ENCODE peak calls at places on chromosomes 7 and 10, in seven cellular contexts. One of them, this sample, is unnamed.

GRCh38 chr7:120995659-120996058 is 7.1 kb downstream of the CPED1 start:
- DNase-seq in HCT116: no peak
- DNase-seq in HepG2: no peak
- DNase-seq in IMR-90: no peak
- DNase-seq in H1: no peak
- DNase-seq in A549: no peak
- DNase-seq in GM12878: no peak
- DNase-seq in this sample: no peak

GRCh38 chr7:16847381-16847860 is 34.4 kb downstream of the AGR3 start:
- DNase-seq in HepG2: peak
- DNase-seq in A549: peak
- DNase-seq in IMR-90: peak
- DNase-seq in HCT116: no peak
- DNase-seq in GM12878: no peak
- DNase-seq in H1: no peak
- DNase-seq in this sample: no peak

GRCh38 chr7:127896683-127897082 is 134.6 kb downstream of the LRRC4 start:
- DNase-seq in IMR-90: no peak
- DNase-seq in HepG2: no peak
- DNase-seq in HCT116: no peak
- DNase-seq in A549: no peak
- DNase-seq in H1: no peak
- DNase-seq in GM12878: no peak
- DNase-seq in this sample: no peak

GRCh38 chr7:33678675-33679335 is 226.5 kb upstream of the BMPER start:
- DNase-seq in H1: no peak
- DNase-seq in GM12878: no peak
- DNase-seq in HepG2: no peak
- DNase-seq in HCT116: no peak
- DNase-seq in IMR-90: no peak
- DNase-seq in A549: no peak
- DNase-seq in this sample: no peak

GRCh38 chr10:50470798-50471582 is 152.8 kb downstream of the SGMS1 start:
- DNase-seq in H1: no peak
- DNase-seq in HepG2: no peak
- DNase-seq in IMR-90: peak
- DNase-seq in GM12878: no peak
- DNase-seq in HCT116: no peak
- DNase-seq in A549: no peak
- DNase-seq in this sample: no peak

GRCh38 chr10:76177945-76178344 is 746.5 kb downstream of the LRMDA start:
- DNase-seq in IMR-90: no peak
- DNase-seq in H1: no peak
- DNase-seq in HepG2: no peak
- DNase-seq in HCT116: no peak
- DNase-seq in GM12878: no peak
- DNase-seq in A549: no peak
- DNase-seq in this sample: no peak

GRCh38 chr10:11335881-11336430 is 275.5 kb downstream of the USP6NL start:
- DNase-seq in IMR-90: no peak
- DNase-seq in GM12878: no peak
- DNase-seq in HCT116: no peak
- DNase-seq in A549: no peak
- DNase-seq in HepG2: no peak
- DNase-seq in H1: no peak
- DNase-seq in this sample: no peak

GRCh38 chr7:99190359-99191009 is 17.4 kb downstream of the KPNA7 start:
- DNase-seq in HepG2: peak
- DNase-seq in HCT116: no peak
- DNase-seq in IMR-90: no peak
- DNase-seq in A549: no peak
- DNase-seq in GM12878: no peak
- DNase-seq in H1: no peak
- DNase-seq in this sample: no peak

GRCh38 chr10:113473851-113474250 is 79.0 kb upstream of the HABP2 start:
- DNase-seq in HCT116: no peak
- DNase-seq in H1: no peak
- DNase-seq in HepG2: no peak
- DNase-seq in IMR-90: no peak
- DNase-seq in GM12878: no peak
- DNase-seq in A549: no peak
- DNase-seq in this sample: no peak

GRCh38 chr7:143367972-143368371 is 5.5 kb upstream of the FAM131B start:
- DNase-seq in HCT116: peak
- DNase-seq in A549: no peak
- DNase-seq in HepG2: no peak
- DNase-seq in IMR-90: no peak
- DNase-seq in GM12878: no peak
- DNase-seq in H1: no peak
- DNase-seq in this sample: no peak

GRCh38 chr10:31034041-31034918 is 2.6 kb upstream of the ZNF438 start:
- DNase-seq in A549: no peak
- DNase-seq in HepG2: no peak
- DNase-seq in IMR-90: peak
- DNase-seq in GM12878: no peak
- DNase-seq in HCT116: no peak
- DNase-seq in H1: no peak
- DNase-seq in this sample: no peak

GRCh38 chr7:149144996-149145850 is 2.0 kb upstream of the ZNF398 start:
- DNase-seq in HepG2: no peak
- DNase-seq in HCT116: peak
- DNase-seq in IMR-90: no peak
- DNase-seq in H1: peak
- DNase-seq in GM12878: no peak
- DNase-seq in A549: no peak
- DNase-seq in this sample: peak

GRCh38 chr7:128178611-128179010 is 62.5 kb upstream of the LEP start:
- DNase-seq in HepG2: no peak
- DNase-seq in GM12878: no peak
- DNase-seq in HCT116: no peak
- DNase-seq in H1: no peak
- DNase-seq in A549: no peak
- DNase-seq in IMR-90: no peak
- DNase-seq in this sample: no peak

GRCh38 chr10:25555865-25556264 is 378.2 kb upstream of the MYO3A start:
- DNase-seq in IMR-90: no peak
- DNase-seq in A549: no peak
- DNase-seq in HCT116: no peak
- DNase-seq in H1: no peak
- DNase-seq in HepG2: no peak
- DNase-seq in GM12878: no peak
- DNase-seq in this sample: peak

GRCh38 chr10:99981581-99982199 is 28.1 kb downstream of the DNMBP start:
- DNase-seq in IMR-90: no peak
- DNase-seq in H1: no peak
- DNase-seq in GM12878: no peak
- DNase-seq in HCT116: no peak
- DNase-seq in A549: no peak
- DNase-seq in HepG2: no peak
- DNase-seq in this sample: no peak

GRCh38 chr10:76397957-76398665 is 966.7 kb downstream of the LRMDA start:
- DNase-seq in HCT116: no peak
- DNase-seq in IMR-90: no peak
- DNase-seq in H1: no peak
- DNase-seq in GM12878: no peak
- DNase-seq in A549: no peak
- DNase-seq in HepG2: no peak
- DNase-seq in this sample: no peak

GRCh38 chr10:45375716-45376231 is 1.8 kb downstream of the ALOX5 start:
- DNase-seq in HCT116: no peak
- DNase-seq in GM12878: no peak
- DNase-seq in HepG2: no peak
- DNase-seq in A549: no peak
- DNase-seq in H1: no peak
- DNase-seq in IMR-90: no peak
- DNase-seq in this sample: no peak

DNA sequence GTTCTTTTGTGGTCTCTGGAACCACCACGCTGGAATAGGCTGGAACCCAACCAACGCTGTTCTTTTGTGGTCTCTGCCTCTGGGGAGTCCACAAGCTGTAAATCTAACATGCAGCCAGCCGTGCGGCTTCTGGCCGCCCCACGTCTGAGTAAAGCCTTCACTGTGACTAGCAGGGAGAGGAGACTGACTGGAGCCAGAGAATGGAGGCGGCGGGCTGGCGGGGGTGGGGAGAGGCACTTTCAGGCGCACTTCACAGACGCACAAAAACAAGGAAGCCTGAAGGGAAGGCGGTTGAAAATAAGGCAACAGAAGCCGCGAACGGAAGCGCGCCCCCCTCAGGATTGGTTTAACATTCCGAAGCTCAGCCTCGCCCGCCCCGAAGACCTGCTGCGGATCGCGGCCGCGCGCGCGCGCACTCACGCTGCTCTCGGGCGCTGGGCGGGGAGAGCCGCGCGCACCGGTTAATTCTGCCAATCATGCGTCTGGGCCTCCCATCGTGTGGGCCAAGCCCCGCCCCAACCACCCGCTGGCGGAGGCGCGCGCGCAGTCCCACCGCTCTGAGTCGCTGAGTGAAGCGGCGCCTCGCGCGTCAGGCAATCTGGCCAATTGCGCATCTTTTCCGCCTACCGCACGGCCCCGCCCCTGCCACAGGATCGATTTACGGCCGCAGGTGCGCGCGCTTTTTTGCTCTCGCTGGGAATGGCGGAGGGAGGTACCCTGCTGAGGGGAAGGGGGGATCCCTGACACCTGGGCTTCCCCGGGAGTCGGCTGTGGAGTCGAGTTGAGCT is at the start of gene SFR1:
- DNase-seq in IMR-90: peak
- DNase-seq in HepG2: peak
- DNase-seq in HCT116: peak
- DNase-seq in H1: peak
- DNase-seq in GM12878: peak
- DNase-seq in A549: peak
- DNase-seq in this sample: peak
- TF ChIP-seq CTCF in IMR-90: peak
- TF ChIP-seq CTCF in HepG2: peak
- TF ChIP-seq CTCF in HCT116: peak
- TF ChIP-seq CTCF in H1: peak
- TF ChIP-seq CTCF in GM12878: peak
- TF ChIP-seq CTCF in A549: peak
- TF ChIP-seq CTCF in this sample: peak

GRCh38 chr7:18895456-18895855 is 222.0 kb downstream of the TWIST1 start:
- DNase-seq in H1: no peak
- DNase-seq in IMR-90: peak
- DNase-seq in HCT116: peak
- DNase-seq in A549: peak
- DNase-seq in GM12878: no peak
- DNase-seq in HepG2: no peak
- DNase-seq in this sample: no peak
- TF ChIP-seq CEBPB in H1: no peak
- TF ChIP-seq CEBPB in IMR-90: no peak
- TF ChIP-seq CEBPB in HCT116: peak
- TF ChIP-seq CEBPB in A549: no peak
- TF ChIP-seq CEBPB in GM12878: no peak
- TF ChIP-seq CEBPB in HepG2: no peak
- TF ChIP-seq CEBPB in this sample: no peak

GRCh38 chr10:69665457-69666320 is 35.6 kb downstream of the FAM241B start:
- DNase-seq in IMR-90: no peak
- DNase-seq in HepG2: no peak
- DNase-seq in H1: no peak
- DNase-seq in HCT116: no peak
- DNase-seq in A549: no peak
- DNase-seq in GM12878: no peak
- DNase-seq in this sample: no peak
- TF ChIP-seq CTCF in IMR-90: no peak
- TF ChIP-seq CTCF in HepG2: no peak
- TF ChIP-seq CTCF in H1: peak
- TF ChIP-seq CTCF in HCT116: peak
- TF ChIP-seq CTCF in A549: no peak
- TF ChIP-seq CTCF in GM12878: no peak
- TF ChIP-seq CTCF in this sample: no peak

GRCh38 chr7:116500071-116500853 is 724 bp downstream of the CAV2 start:
- DNase-seq in GM12878: no peak
- DNase-seq in HCT116: no peak
- DNase-seq in A549: no peak
- DNase-seq in HepG2: no peak
- DNase-seq in H1: no peak
- DNase-seq in IMR-90: peak
- DNase-seq in this sample: no peak
- TF ChIP-seq CEBPB in GM12878: no peak
- TF ChIP-seq CEBPB in HCT116: no peak
- TF ChIP-seq CEBPB in A549: no peak
- TF ChIP-seq CEBPB in HepG2: no peak
- TF ChIP-seq CEBPB in H1: no peak
- TF ChIP-seq CEBPB in IMR-90: no peak
- TF ChIP-seq CEBPB in this sample: no peak

DNA sequence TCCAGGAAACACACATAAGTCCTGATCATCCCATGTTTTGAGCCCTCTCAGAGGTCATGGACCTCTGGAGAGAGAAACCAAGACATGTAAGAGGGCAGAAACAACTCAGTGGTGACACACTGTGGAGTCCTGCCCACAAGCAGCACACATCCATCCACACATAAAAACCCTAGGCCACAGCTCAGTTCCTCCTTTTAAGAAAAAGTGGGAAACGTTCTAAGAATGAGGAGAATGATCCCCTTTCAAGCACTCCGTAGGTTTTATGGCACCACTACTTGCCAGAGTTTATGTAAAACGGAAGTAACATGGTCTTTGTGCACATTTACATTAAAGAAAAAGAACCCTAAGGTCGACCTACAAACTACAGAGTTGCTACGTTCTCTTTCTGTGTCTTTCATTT is 19.9 kb downstream of the ATAD1 start:
- DNase-seq in IMR-90: no peak
- DNase-seq in HepG2: no peak
- DNase-seq in H1: no peak
- DNase-seq in HCT116: no peak
- DNase-seq in A549: no peak
- DNase-seq in GM12878: no peak
- DNase-seq in this sample: no peak
- TF ChIP-seq CTCF in IMR-90: no peak
- TF ChIP-seq CTCF in HepG2: no peak
- TF ChIP-seq CTCF in H1: no peak
- TF ChIP-seq CTCF in HCT116: no peak
- TF ChIP-seq CTCF in A549: no peak
- TF ChIP-seq CTCF in GM12878: no peak
- TF ChIP-seq CTCF in this sample: no peak